ENCODE peak calls at places on chromosomes 5 and 9, in ten cellular contexts. B, A, R, P, X, Z, G, T, H and D are unnamed samples.

GRCh38 chr9:21995652-21996275 is 1.2 kb downstream of the CDKN2B-AS1 start:
- DNase-seq in Z (peak), B (peak), R (no peak), T (peak), X (no peak), G (no peak), H (peak), A (peak), P (no peak), D (peak)

GRCh38 chr5:40410939-40411635 is 268.6 kb upstream of the PTGER4 start:
- DNase-seq in R (no peak), G (peak), B (no peak), A (no peak), T (peak), P (peak), X (no peak), Z (no peak), H (no peak), D (no peak)

GRCh38 chr5:59021286-59021673 is 438.4 kb downstream of the RAB3C start:
- DNase-seq in B (no peak), A (no peak), P (no peak), R (no peak), H (no peak), Z (peak), G (no peak), T (no peak), X (no peak), D (peak)

GRCh38 chr5:150918613-150919012 is 13.8 kb upstream of the ZNF300 start:
- DNase-seq in A (no peak), G (peak), B (no peak), X (no peak), P (no peak), R (no peak), H (no peak), Z (no peak), T (no peak), D (no peak)

GRCh38 chr9:33942471-33943083 is 106.1 kb downstream of the UBAP2 start:
- DNase-seq in X (no peak), P (peak), T (peak), G (peak), R (no peak), B (no peak), Z (no peak), H (no peak), A (no peak), D (no peak)

GRCh38 chr5:122882836-122883235 is 37.4 kb downstream of the SNX24 start:
- DNase-seq in T (peak), Z (no peak), R (no peak), H (no peak), X (no peak), A (no peak), B (peak), G (peak), P (peak), D (no peak)

GRCh38 chr9:114202396-114202795 is 47.1 kb downstream of the COL27A1 start:
- DNase-seq in X (no peak), H (no peak), Z (no peak), R (no peak), A (no peak), P (no peak), T (no peak), G (no peak), B (no peak), D (no peak)

GRCh38 chr5:178993236-178993765 is 1.8 kb downstream of the GRM6 start:
- DNase-seq in T (no peak), B (no peak), H (no peak), R (no peak), G (no peak), Z (no peak), X (no peak), P (no peak), A (peak), D (no peak)

GRCh38 chr5:44807269-44807668 is 1.5 kb upstream of the MRPS30 start:
- DNase-seq in Z (no peak), T (no peak), A (no peak), P (no peak), X (no peak), H (no peak), R (no peak), G (peak), B (no peak), D (no peak)

GRCh38 chr9:123637940-123638634 is 282.1 kb downstream of the CRB2 start:
- DNase-seq in R (no peak), Z (no peak), X (no peak), T (no peak), H (peak), B (no peak), G (peak), A (no peak), P (no peak), D (no peak)

GRCh38 chr9:76374702-76375543 is 19.3 kb downstream of the RFK start:
- DNase-seq in P (peak), B (peak), Z (no peak), A (peak), T (peak), R (no peak), H (peak), X (no peak), G (peak), D (peak)

GRCh38 chr9:278651-279050 is 64.0 kb downstream of the DOCK8 start:
- DNase-seq in B (peak), G (peak), A (no peak), R (no peak), Z (no peak), T (no peak), P (no peak), X (no peak), H (no peak), D (no peak)